ENCODE peak calls at places on chromosomes 2 and 18, in four cellular contexts. One of them, this sample, is unnamed.

GRCh38 chr2:136362676-136363390 is 244.9 kb upstream of the CXCR4 start:
- DNase-seq in A172: no peak
- DNase-seq in M059J: peak
- DNase-seq in KBM-7: no peak
- DNase-seq in this sample: no peak

GRCh38 chr2:24893934-24894333 is 26.1 kb downstream of the ADCY3 start:
- DNase-seq in M059J: peak
- DNase-seq in A172: no peak
- DNase-seq in KBM-7: no peak
- DNase-seq in this sample: peak

GRCh38 chr2:238176565-238176964 is 17.8 kb downstream of the ERFE start:
- DNase-seq in KBM-7: no peak
- DNase-seq in M059J: no peak
- DNase-seq in A172: no peak
- DNase-seq in this sample: no peak

GRCh38 chr2:170878061-170878460 is 51.0 kb upstream of the GORASP2 start:
- DNase-seq in M059J: peak
- DNase-seq in A172: peak
- DNase-seq in KBM-7: no peak
- DNase-seq in this sample: peak

GRCh38 chr2:239910851-239911629 is 114.1 kb downstream of the NDUFA10 start:
- DNase-seq in M059J: no peak
- DNase-seq in A172: no peak
- DNase-seq in KBM-7: peak
- DNase-seq in this sample: no peak

GRCh38 chr2:157927155-157927554 is 51.0 kb upstream of the ACVR1 start:
- DNase-seq in KBM-7: no peak
- DNase-seq in A172: no peak
- DNase-seq in M059J: no peak
- DNase-seq in this sample: no peak

GRCh38 chr18:79503406-79503805 is 107.7 kb downstream of the NFATC1 start:
- DNase-seq in A172: no peak
- DNase-seq in KBM-7: no peak
- DNase-seq in M059J: no peak
- DNase-seq in this sample: no peak

GRCh38 chr18:12032786-12033642 is 51.7 kb downstream of the IMPA2 start:
- DNase-seq in KBM-7: no peak
- DNase-seq in A172: peak
- DNase-seq in M059J: peak
- DNase-seq in this sample: peak

GRCh38 chr18:61575419-61575818 is 242.2 kb downstream of the CDH20 start:
- DNase-seq in A172: peak
- DNase-seq in M059J: peak
- DNase-seq in KBM-7: no peak
- DNase-seq in this sample: no peak

GRCh38 chr2:186544255-186544675 is 45.6 kb upstream of the ITGAV start:
- DNase-seq in KBM-7: no peak
- DNase-seq in A172: peak
- DNase-seq in M059J: peak
- DNase-seq in this sample: peak

GRCh38 chr2:65431417-65432226 is 777 bp downstream of the SPRED2 start:
- DNase-seq in A172: no peak
- DNase-seq in M059J: peak
- DNase-seq in KBM-7: peak
- DNase-seq in this sample: peak

GRCh38 chr18:9410515-9410914 is 64.8 kb upstream of the RALBP1 start:
- DNase-seq in A172: no peak
- DNase-seq in M059J: no peak
- DNase-seq in KBM-7: no peak
- DNase-seq in this sample: no peak

GRCh38 chr18:63439334-63439733 is 17.1 kb upstream of the VPS4B start:
- DNase-seq in KBM-7: peak
- DNase-seq in M059J: peak
- DNase-seq in A172: no peak
- DNase-seq in this sample: peak

GRCh38 chr2:5020451-5020850 is 671.7 kb upstream of the SOX11 start:
- DNase-seq in M059J: no peak
- DNase-seq in KBM-7: no peak
- DNase-seq in A172: no peak
- DNase-seq in this sample: no peak

GRCh38 chr2:101740555-101740964 is 43.1 kb downstream of the MAP4K4 start:
- DNase-seq in M059J: no peak
- DNase-seq in KBM-7: peak
- DNase-seq in A172: no peak
- DNase-seq in this sample: no peak

GRCh38 chr2:134272831-134273230 is 19.0 kb downstream of the MGAT5 start:
- DNase-seq in KBM-7: no peak
- DNase-seq in A172: no peak
- DNase-seq in M059J: no peak
- DNase-seq in this sample: no peak

GRCh38 chr2:12433641-12433990 is 283.1 kb upstream of the TRIB2 start:
- DNase-seq in A172: no peak
- DNase-seq in KBM-7: no peak
- DNase-seq in M059J: no peak
- DNase-seq in this sample: no peak

GRCh38 chr2:16081316-16082200 is 141.2 kb downstream of the MYCN start:
- DNase-seq in A172: no peak
- DNase-seq in KBM-7: no peak
- DNase-seq in M059J: no peak
- DNase-seq in this sample: no peak

GRCh38 chr2:85445316-85446295 is 27.1 kb downstream of the SH2D6 start:
- DNase-seq in A172: no peak
- DNase-seq in KBM-7: no peak
- DNase-seq in M059J: peak
- DNase-seq in this sample: peak

GRCh38 chr2:177796644-177797415 is 275.7 kb downstream of the PDE11A start:
- DNase-seq in KBM-7: no peak
- DNase-seq in M059J: no peak
- DNase-seq in A172: no peak
- DNase-seq in this sample: no peak

GRCh38 chr2:143284087-143284675 is 155.0 kb downstream of the ARHGAP15 start:
- DNase-seq in M059J: peak
- DNase-seq in KBM-7: peak
- DNase-seq in A172: peak
- DNase-seq in this sample: peak

GRCh38 chr2:158412206-158412605 is 44.3 kb downstream of the CCDC148 start:
- DNase-seq in KBM-7: no peak
- DNase-seq in A172: peak
- DNase-seq in M059J: peak
- DNase-seq in this sample: peak

GRCh38 chr2:157194097-157194688 is 63.3 kb upstream of the GALNT5 start:
- DNase-seq in A172: peak
- DNase-seq in M059J: peak
- DNase-seq in KBM-7: peak
- DNase-seq in this sample: peak

GRCh38 chr2:168293766-168294165 is 46.4 kb upstream of the STK39 start:
- DNase-seq in A172: no peak
- DNase-seq in M059J: peak
- DNase-seq in KBM-7: no peak
- DNase-seq in this sample: peak

GRCh38 chr2:83160571-83160970 is 1298.5 kb downstream of the SUCLG1 start:
- DNase-seq in A172: no peak
- DNase-seq in M059J: no peak
- DNase-seq in KBM-7: no peak
- DNase-seq in this sample: no peak

GRCh38 chr2:220512419-220512818 is 885.0 kb downstream of the SLC4A3 start:
- DNase-seq in KBM-7: no peak
- DNase-seq in A172: peak
- DNase-seq in M059J: peak
- DNase-seq in this sample: peak

GRCh38 chr18:79922971-79923411 is 28.5 kb downstream of the SLC66A2 start:
- DNase-seq in M059J: no peak
- DNase-seq in KBM-7: no peak
- DNase-seq in A172: no peak
- DNase-seq in this sample: no peak

GRCh38 chr2:16350211-16350610 is 315.4 kb downstream of the CYRIA start:
- DNase-seq in A172: no peak
- DNase-seq in M059J: no peak
- DNase-seq in KBM-7: no peak
- DNase-seq in this sample: no peak

GRCh38 chr2:188367164-188367563 is 75.5 kb downstream of the GULP1 start:
- DNase-seq in M059J: no peak
- DNase-seq in KBM-7: no peak
- DNase-seq in A172: no peak
- DNase-seq in this sample: no peak

GRCh38 chr18:21703241-21703820 is 1.2 kb downstream of the ABHD3 start:
- DNase-seq in KBM-7: peak
- DNase-seq in A172: peak
- DNase-seq in M059J: peak
- DNase-seq in this sample: no peak

GRCh38 chr2:188524519-188525113 is 232.9 kb downstream of the GULP1 start:
- DNase-seq in M059J: peak
- DNase-seq in A172: peak
- DNase-seq in KBM-7: peak
- DNase-seq in this sample: peak

GRCh38 chr18:55449412-55450140 is 138.4 kb downstream of the TCF4 start:
- DNase-seq in A172: no peak
- DNase-seq in M059J: no peak
- DNase-seq in KBM-7: no peak
- DNase-seq in this sample: no peak

GRCh38 chr18:58536187-58536516 is 92.7 kb downstream of the ALPK2 start:
- DNase-seq in KBM-7: no peak
- DNase-seq in A172: no peak
- DNase-seq in M059J: no peak
- DNase-seq in this sample: no peak

GRCh38 chr2:226791056-226791486 is 8.5 kb downstream of the IRS1 start:
- DNase-seq in M059J: peak
- DNase-seq in KBM-7: no peak
- DNase-seq in A172: no peak
- DNase-seq in this sample: peak

GRCh38 chr18:70380915-70381896 is 92.4 kb downstream of the SOCS6 start:
- DNase-seq in A172: peak
- DNase-seq in M059J: peak
- DNase-seq in KBM-7: peak
- DNase-seq in this sample: no peak